ENCODE peak calls at places on chromosome 9, in ten cellular contexts. C is esophagus muscularis mucosa, A is stomach, B is tibial nerve, V is ovary, S is transverse colon, G is H1, I is SK-N-SH, L is suprapubic skin, M is A549. D is an unnamed sample.

GRCh38 chr9:26296910-26297309 is 595.7 kb downstream of the CAAP1 start:
- DNase-seq in C (no peak), A (no peak), B (no peak), V (no peak), S (no peak), G (no peak), I (no peak), L (no peak), M (no peak), D (no peak)

GRCh38 chr9:17824191-17824926 is 245.5 kb downstream of the SH3GL2 start:
- DNase-seq in C (no peak), A (no peak), B (no peak), V (no peak), S (no peak), G (no peak), I (no peak), L (no peak), M (no peak), D (no peak)

GRCh38 chr9:129553277-129553676 is 67.6 kb downstream of the C9orf50 start:
- DNase-seq in C (no peak), A (no peak), B (no peak), V (no peak), S (no peak), G (no peak), I (no peak), L (no peak), M (no peak), D (no peak)

GRCh38 chr9:91714020-91714721 is 235.9 kb downstream of the ROR2 start:
- DNase-seq in C (no peak), A (peak; percentile 74), B (no peak), V (peak; percentile 92), S (peak; percentile 78), G (peak; percentile 64), I (peak; percentile 75), L (no peak), M (no peak), D (peak; percentile 93)

GRCh38 chr9:92295827-92296258 is 2.3 kb upstream of the IARS1 start:
- DNase-seq in C (no peak), A (no peak), B (no peak), V (no peak), S (no peak), G (no peak), I (no peak), L (no peak), M (no peak), D (no peak)

GRCh38 chr9:127664678-127665507 is 41.9 kb upstream of the CFAP157 start:
- DNase-seq in C (no peak), A (no peak), B (no peak), V (no peak), S (peak; percentile 16), G (no peak), I (peak; percentile 76), L (no peak), M (no peak), D (no peak)

GRCh38 chr9:69485466-69485865 is 160.5 kb downstream of the ENTREP1 start:
- DNase-seq in C (no peak), A (no peak), B (no peak), V (no peak), S (peak; percentile 51), G (no peak), I (no peak), L (no peak), M (no peak), D (no peak)

GRCh38 chr9:35338561-35339274 is 151.2 kb upstream of the RUSC2 start:
- DNase-seq in C (no peak), A (peak; percentile 71), B (no peak), V (no peak), S (no peak), G (no peak), I (no peak), L (no peak), M (no peak), D (no peak)

GRCh38 chr9:20557890-20558608 is 64.2 kb downstream of the MLLT3 start:
- DNase-seq in C (peak; percentile 37), A (no peak), B (no peak), V (no peak), S (peak; percentile 20), G (no peak), I (no peak), L (no peak), M (no peak), D (no peak)

DNA sequence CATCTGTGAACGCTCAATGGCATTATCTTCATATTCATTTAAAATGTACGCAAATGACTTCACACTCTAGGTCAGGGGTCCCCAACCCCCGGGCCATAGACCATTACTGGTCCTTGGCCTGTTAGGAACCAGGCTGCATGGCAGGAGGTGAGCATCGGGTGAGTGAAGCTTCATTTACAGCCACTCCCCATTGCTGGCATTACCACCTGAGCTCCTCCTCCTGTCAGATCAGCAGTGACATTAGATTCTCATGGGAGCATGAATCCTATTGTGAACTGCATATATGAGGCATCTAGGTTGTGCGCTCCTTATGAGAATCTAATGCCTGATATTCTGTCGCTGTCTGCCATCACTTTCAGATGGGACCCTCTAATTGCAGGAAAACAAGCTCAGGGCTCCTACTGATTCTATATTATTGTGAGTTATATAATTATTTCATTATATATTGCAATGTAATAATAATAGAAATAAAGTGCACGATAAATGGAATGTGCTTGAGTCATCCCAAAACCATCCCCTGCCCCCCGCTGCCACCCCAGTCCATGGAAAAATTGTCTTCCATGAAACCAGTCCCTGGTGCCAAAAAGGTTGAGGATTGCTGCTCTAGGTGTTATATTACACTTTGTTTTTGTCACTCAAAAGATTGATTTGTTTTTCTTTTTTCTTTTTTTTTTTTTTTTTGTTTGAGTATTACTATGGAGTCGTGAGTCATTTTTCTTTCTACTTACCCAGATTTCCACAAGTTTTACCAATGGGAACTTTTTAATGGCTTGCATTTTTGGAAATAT is 127.2 kb downstream of the DOCK8 start:
- DNase-seq in C (no peak), A (no peak), B (no peak), V (no peak), S (no peak), G (no peak), I (no peak), L (no peak), M (no peak), D (no peak)
- TF ChIP-seq EP300 in C (no peak), A (no peak), B (no peak), V (no peak), S (no peak), G (no peak), I (no peak), L (no peak), M (no peak), D (no peak)

DNA sequence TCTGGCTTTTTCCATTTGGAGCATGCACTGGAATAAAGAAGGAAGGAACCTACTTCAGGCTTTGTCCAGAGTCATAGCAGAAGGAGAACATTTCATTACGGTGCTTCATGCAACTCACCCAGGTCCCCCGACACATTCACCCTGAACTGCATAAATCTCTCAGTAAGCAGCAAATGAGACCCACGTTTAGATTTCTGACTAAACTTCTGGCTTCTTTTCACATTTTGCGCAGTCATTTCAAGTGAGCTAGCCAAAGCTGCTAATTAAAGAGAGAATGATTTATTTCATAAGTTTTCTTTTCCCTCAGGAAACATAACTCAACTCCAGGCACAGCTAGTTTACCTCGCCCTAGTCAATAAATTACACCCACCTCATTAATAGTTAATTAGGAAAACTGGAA is 88.6 kb upstream of the GAS1 start:
- DNase-seq in C (no peak), A (no peak), B (no peak), V (no peak), S (no peak), G (no peak), I (no peak), L (no peak), M (no peak), D (no peak)
- H3K4me1 ChIP-seq in C (peaks cover 51% of the 10 kb centered on the region), A (peaks cover 5% of the 10 kb centered on the region), B (no peaks in the 10 kb centered on the region), V (peaks cover 13% of the 10 kb centered on the region), S (no peaks in the 10 kb centered on the region), G (no peaks in the 10 kb centered on the region), I (peaks cover 13% of the 10 kb centered on the region), L (peaks cover 26% of the 10 kb centered on the region), M (peaks cover 3% of the 10 kb centered on the region), D (no peaks in the 10 kb centered on the region)

DNA sequence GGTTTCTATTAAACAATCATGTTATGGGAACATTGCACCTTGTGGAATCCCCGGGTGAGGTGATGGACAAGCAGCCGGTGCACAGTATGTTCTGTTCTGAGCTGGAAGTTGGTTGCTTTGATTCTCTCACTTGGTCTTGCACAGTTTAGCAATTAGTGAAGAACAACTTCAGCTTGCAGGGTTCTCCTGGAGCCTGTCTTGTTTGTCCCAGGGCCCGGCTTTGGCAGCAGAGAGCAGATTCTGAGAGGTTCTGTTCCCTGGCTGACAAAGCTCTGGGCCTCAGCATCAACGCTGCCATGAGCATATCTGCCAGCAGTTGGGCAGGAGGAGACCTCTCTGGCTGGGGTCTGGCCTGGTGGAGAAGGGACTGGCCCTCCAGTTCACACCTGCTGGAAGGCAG is 16.9 kb downstream of the GADD45G start:
- DNase-seq in C (no peak), A (no peak), B (no peak), V (no peak), S (no peak), G (no peak), I (no peak), L (no peak), M (no peak), D (peak; percentile 82)
- TF ChIP-seq EP300 in C (peak; percentile 98), A (peak; percentile 97), B (no peak), V (no peak), S (peak; percentile 47), G (no peak), I (no peak), L (peak; percentile 92), M (no peak), D (peak; percentile 59)

GRCh38 chr9:137234055-137234697 is 3.5 kb downstream of the SLC34A3 start:
- DNase-seq in C (no peak), A (no peak), B (no peak), V (no peak), S (no peak), G (no peak), I (no peak), L (no peak), M (no peak), D (no peak)

GRCh38 chr9:137235424-137236237 is 4.9 kb downstream of the SLC34A3 start:
- DNase-seq in C (no peak), A (no peak), B (no peak), V (no peak), S (no peak), G (no peak), I (no peak), L (no peak), M (no peak), D (no peak)

GRCh38 chr9:137236238-137236935 is 4.7 kb upstream of the TUBB4B start:
- DNase-seq in C (peak; percentile 95), A (peak; percentile 93), B (peak; percentile 68), V (peak; percentile 90), S (peak; percentile 93), G (peak; percentile 59), I (peak; percentile 98), L (peak; percentile 94), M (peak; percentile 93), D (peak; percentile 93)

GRCh38 chr9:137233143-137233980 is 2.7 kb downstream of the SLC34A3 start:
- DNase-seq in C (no peak), A (no peak), B (no peak), V (no peak), S (no peak), G (no peak), I (no peak), L (no peak), M (no peak), D (no peak)

GRCh38 chr9:137234758-137235423 is 4.2 kb downstream of the SLC34A3 start:
- DNase-seq in C (no peak), A (no peak), B (no peak), V (no peak), S (no peak), G (no peak), I (no peak), L (no peak), M (no peak), D (no peak)
- H3K4me1 ChIP-seq in C (peaks cover 53% of the 10 kb centered on the region), A (peaks cover 54% of the 10 kb centered on the region), B (peaks cover 22% of the 10 kb centered on the region), V (peaks cover 11% of the 10 kb centered on the region), S (peaks cover 37% of the 10 kb centered on the region), G (peaks cover 9% of the 10 kb centered on the region), I (peaks cover 22% of the 10 kb centered on the region), L (peaks cover 41% of the 10 kb centered on the region), M (peaks cover 45% of the 10 kb centered on the region), D (peaks cover 41% of the 10 kb centered on the region)